ENCODE peak calls at places on chromosomes 3 and 15, in six cellular contexts. One of them, this sample, is unnamed.
A peak's percentile ranks its signal among the peaks of the same experiment; 100 is the strongest.

GRCh38 chr15:84813435-84813834 is 3.7 kb upstream of the ALPK3 start:
- DNase-seq in coronary artery: no peak
- DNase-seq in GM23338: no peak
- DNase-seq in GM19239: no peak
- DNase-seq in brain pericyte: no peak
- DNase-seq in NCI-H1417: no peak
- DNase-seq in this sample: no peak

GRCh38 chr3:123336441-123336851 is 112.4 kb downstream of the ADCY5 start:
- DNase-seq in coronary artery: no peak
- DNase-seq in GM23338: no peak
- DNase-seq in GM19239: no peak
- DNase-seq in brain pericyte: no peak
- DNase-seq in NCI-H1417: no peak
- DNase-seq in this sample: no peak

GRCh38 chr3:194604837-194605236 is 28.4 kb downstream of the TMEM44 start:
- DNase-seq in coronary artery: no peak
- DNase-seq in GM23338: no peak
- DNase-seq in GM19239: no peak
- DNase-seq in brain pericyte: no peak
- DNase-seq in NCI-H1417: no peak
- DNase-seq in this sample: no peak

GRCh38 chr3:62229908-62230307 is 143.4 kb downstream of the FEZF2 start:
- DNase-seq in coronary artery: no peak
- DNase-seq in GM23338: peak; percentile 71
- DNase-seq in GM19239: no peak
- DNase-seq in brain pericyte: no peak
- DNase-seq in NCI-H1417: peak; percentile 6
- DNase-seq in this sample: no peak

GRCh38 chr3:159929181-159929893 is 59.3 kb upstream of the IL12A start:
- DNase-seq in coronary artery: no peak
- DNase-seq in GM23338: peak; percentile 7
- DNase-seq in GM19239: peak; percentile 16
- DNase-seq in brain pericyte: peak; percentile 70
- DNase-seq in NCI-H1417: peak; percentile 32
- DNase-seq in this sample: peak; percentile 37

GRCh38 chr3:138187296-138188012 is at the start of gene ARMC8:
- DNase-seq in coronary artery: peak; percentile 93
- DNase-seq in GM23338: peak; percentile 81
- DNase-seq in GM19239: peak; percentile 88
- DNase-seq in brain pericyte: peak; percentile 62
- DNase-seq in NCI-H1417: peak; percentile 94
- DNase-seq in this sample: no peak

GRCh38 chr3:122679467-122680291 is 960 bp upstream of the PARP14 start:
- DNase-seq in coronary artery: no peak
- DNase-seq in GM23338: peak; percentile 32
- DNase-seq in GM19239: no peak
- DNase-seq in brain pericyte: no peak
- DNase-seq in NCI-H1417: peak; percentile 84
- DNase-seq in this sample: peak; percentile 13

GRCh38 chr3:197434841-197435240 is 120.9 kb downstream of the BDH1 start:
- DNase-seq in coronary artery: no peak
- DNase-seq in GM23338: no peak
- DNase-seq in GM19239: no peak
- DNase-seq in brain pericyte: no peak
- DNase-seq in NCI-H1417: no peak
- DNase-seq in this sample: no peak

GRCh38 chr3:187293977-187294376 is 2.4 kb upstream of the MASP1 start:
- DNase-seq in coronary artery: no peak
- DNase-seq in GM23338: no peak
- DNase-seq in GM19239: no peak
- DNase-seq in brain pericyte: no peak
- DNase-seq in NCI-H1417: no peak
- DNase-seq in this sample: no peak

GRCh38 chr3:24351779-24352469 is 142.7 kb downstream of the THRB start:
- DNase-seq in coronary artery: no peak
- DNase-seq in GM23338: no peak
- DNase-seq in GM19239: no peak
- DNase-seq in brain pericyte: no peak
- DNase-seq in NCI-H1417: no peak
- DNase-seq in this sample: no peak

GRCh38 chr3:18919158-18919557 is 229.2 kb upstream of the KCNH8 start:
- DNase-seq in coronary artery: no peak
- DNase-seq in GM23338: no peak
- DNase-seq in GM19239: no peak
- DNase-seq in brain pericyte: no peak
- DNase-seq in NCI-H1417: no peak
- DNase-seq in this sample: no peak

GRCh38 chr3:104909188-104909587 is 457.5 kb upstream of the ALCAM start:
- DNase-seq in coronary artery: no peak
- DNase-seq in GM23338: no peak
- DNase-seq in GM19239: no peak
- DNase-seq in brain pericyte: peak; percentile 69
- DNase-seq in NCI-H1417: peak; percentile 80
- DNase-seq in this sample: no peak

GRCh38 chr15:101308604-101309435 is 13.8 kb upstream of the SNRPA1 start:
- DNase-seq in coronary artery: no peak
- DNase-seq in GM23338: no peak
- DNase-seq in GM19239: no peak
- DNase-seq in brain pericyte: no peak
- DNase-seq in NCI-H1417: peak; percentile 91
- DNase-seq in this sample: no peak

This sample was measured in GM13976.